ENCODE peak calls at places on chromosomes 4 and X, in ten cellular contexts. Y is GM06990, U is A549, G is AG04449, J is ovary, D is transverse colon, B is cardiac fibroblast, W is choroid plexus epithelial cell, H is colonic mucosa, M is mucosa of descending colon. V is an unnamed sample.

GRCh38 chr4:163878336-163879121 is 384.0 kb downstream of the TMA16 start:
- DNase-seq in H (no peak), D (no peak), Y (no peak), B (no peak), G (no peak), J (no peak), U (no peak), W (no peak), M (no peak), V (no peak)

GRCh38 chr4:75054089-75054488 is 121.2 kb downstream of the PARM1 start:
- DNase-seq in B (no peak), M (no peak), U (no peak), D (no peak), Y (no peak), W (no peak), H (no peak), J (no peak), G (no peak), V (no peak)

GRCh38 chrX:154855256-154855655 is 20.8 kb upstream of the SMIM9 start:
- DNase-seq in M (no peak), B (no peak), U (no peak), G (no peak), H (no peak), Y (no peak), J (no peak), W (no peak), D (no peak), V (no peak)

GRCh38 chrX:154378059-154378798 is 866 bp upstream of the EMD start:
- DNase-seq in H (peak; percentile 67), M (peak; percentile 80), U (no peak), B (peak; percentile 43), G (no peak), D (peak; percentile 61), Y (no peak), W (no peak), J (peak; percentile 80), V (no peak)

GRCh38 chr4:91958651-91959050 is 345.1 kb upstream of the GRID2 start:
- DNase-seq in J (no peak), U (no peak), Y (no peak), H (no peak), G (no peak), D (no peak), M (no peak), B (no peak), W (peak; percentile 8), V (no peak)

GRCh38 chr4:183797041-183797444 is 108.1 kb upstream of the STOX2 start:
- DNase-seq in D (peak; percentile 48), G (no peak), B (no peak), J (no peak), H (peak; percentile 29), M (no peak), W (no peak), Y (no peak), U (peak; percentile 50), V (no peak)

GRCh38 chr4:55002431-55002830 is 123.0 kb downstream of the KDR start:
- DNase-seq in D (no peak), H (no peak), U (no peak), J (no peak), M (no peak), B (no peak), W (no peak), G (no peak), Y (no peak), V (no peak)

GRCh38 chr4:42458686-42459085 is 61.4 kb downstream of the SHISA3 start:
- DNase-seq in H (no peak), Y (no peak), U (no peak), J (no peak), G (no peak), B (no peak), W (no peak), M (no peak), D (no peak), V (no peak)

GRCh38 chr4:3346146-3346545 is 53.3 kb downstream of the RGS12 start:
- DNase-seq in H (peak; percentile 66), U (peak; percentile 60), B (peak; percentile 90), G (peak; percentile 38), J (no peak), M (no peak), W (peak; percentile 92), Y (no peak), D (peak; percentile 34), V (peak; percentile 19)

GRCh38 chrX:27391601-27392000 is 71.5 kb downstream of the PPP4R3C start:
- DNase-seq in W (peak; percentile 0), D (no peak), H (no peak), B (peak; percentile 8), M (no peak), G (no peak), Y (no peak), U (no peak), J (no peak), V (no peak)

GRCh38 chr4:184487503-184487902 is 13.2 kb upstream of the IRF2 start:
- DNase-seq in H (no peak), D (no peak), Y (no peak), W (no peak), B (no peak), J (no peak), U (no peak), M (no peak), G (no peak), V (no peak)

GRCh38 chr4:108029321-108029720 is 39.6 kb downstream of the HADH start:
- DNase-seq in U (no peak), J (no peak), M (no peak), W (peak; percentile 33), Y (no peak), G (no peak), H (no peak), D (no peak), B (no peak), V (no peak)

GRCh38 chr4:6887591-6888371 is 21.8 kb upstream of the TBC1D14 start:
- DNase-seq in J (no peak), W (peak; percentile 67), B (peak; percentile 59), H (no peak), D (peak; percentile 9), G (no peak), U (no peak), M (no peak), Y (no peak), V (no peak)

GRCh38 chr4:83862471-83862870 is 326.6 kb downstream of the GPAT3 start:
- DNase-seq in Y (no peak), W (peak; percentile 83), U (no peak), G (no peak), D (no peak), J (no peak), B (peak; percentile 50), M (no peak), H (no peak), V (no peak)

GRCh38 chr4:20895208-20895607 is 194.9 kb downstream of the PACRGL start:
- DNase-seq in B (no peak), Y (no peak), H (no peak), J (no peak), D (no peak), U (no peak), G (no peak), M (no peak), W (no peak), V (no peak)

GRCh38 chr4:963276-964225 is 9.8 kb downstream of the DGKQ start:
- DNase-seq in D (peak; percentile 62), W (no peak), G (no peak), M (peak; percentile 77), Y (no peak), H (no peak), B (no peak), U (no peak), J (no peak), V (no peak)

GRCh38 chr4:179872751-179873150 is 2370.5 kb upstream of the TENM3 start:
- DNase-seq in M (no peak), W (no peak), G (no peak), U (no peak), B (no peak), H (no peak), Y (no peak), D (no peak), J (no peak), V (no peak)

GRCh38 chr4:179867300-179867878 is 2375.8 kb upstream of the TENM3 start:
- DNase-seq in G (no peak), Y (peak; percentile 9), B (peak; percentile 16), U (peak; percentile 68), H (peak; percentile 49), D (peak; percentile 51), W (peak; percentile 1), M (no peak), J (no peak), V (no peak)

GRCh38 chr4:179871726-179872125 is 2371.5 kb upstream of the TENM3 start:
- DNase-seq in M (no peak), G (no peak), U (no peak), Y (no peak), H (no peak), D (no peak), J (no peak), B (no peak), W (no peak), V (no peak)
- TF ChIP-seq CTCF in M (no peak), G (no peak), U (no peak), Y (no peak), H (no peak), D (no peak), J (no peak), B (no peak), W (no peak), V (no peak)

DNA sequence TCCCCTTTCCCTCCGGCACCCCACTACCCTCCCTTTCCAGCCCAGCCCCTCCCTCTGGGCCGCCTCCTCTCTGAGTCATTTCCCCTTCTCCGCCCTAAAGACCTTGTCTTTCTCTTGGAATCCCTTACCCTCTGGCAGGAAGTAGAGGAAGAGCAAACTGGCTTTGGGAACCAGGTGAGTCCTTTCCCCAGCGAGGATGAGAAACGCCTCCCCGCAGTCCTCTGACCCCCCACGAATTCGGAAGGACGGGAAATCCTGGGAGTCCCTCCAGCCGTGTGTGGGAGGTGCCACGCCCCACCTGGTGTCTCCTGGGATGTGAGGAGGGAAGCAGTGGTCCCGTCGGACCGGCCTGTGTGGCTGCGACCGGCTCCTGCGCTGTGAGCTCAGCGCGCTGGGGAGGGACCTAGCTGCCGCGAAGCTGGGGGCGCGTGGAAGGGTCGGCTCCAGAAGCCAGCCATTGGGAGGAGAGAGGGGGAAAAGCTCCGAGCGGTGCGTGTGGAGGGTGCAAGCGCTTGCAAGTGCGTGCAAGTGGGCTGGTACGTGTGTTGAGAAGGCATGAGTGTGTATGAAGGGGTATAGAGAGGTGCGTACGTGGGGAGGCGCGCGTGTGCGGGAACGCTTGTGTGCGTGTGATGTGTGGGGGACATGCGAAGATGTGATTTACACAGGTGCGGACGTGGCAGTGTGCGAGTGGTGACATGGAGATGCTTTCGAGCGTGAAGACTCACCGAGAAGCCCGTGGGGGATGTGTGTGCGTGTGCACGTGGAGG is 46.3 kb downstream of the TEX13B start:
- DNase-seq in Y (no peak), H (no peak), U (peak; percentile 4), D (no peak), M (no peak), B (peak; percentile 24), W (peak; percentile 10), J (no peak), G (no peak), V (no peak)
- H3K4me3 ChIP-seq in Y (no peak overlapping the region), H (no peak overlapping the region), U (peak overlapping the region; percentile 46), D (no peak overlapping the region), M (no peak overlapping the region), B (peak overlapping the region; percentile 33), W (peak overlapping the region; percentile 46), J (no peak overlapping the region), G (peak overlapping the region; percentile 41), V (no peak overlapping the region)

GRCh38 chr4:106818764-106819163 is 217.3 kb downstream of the DKK2 start:
- DNase-seq in B (peak; percentile 22), G (no peak), D (no peak), H (no peak), U (no peak), J (no peak), M (no peak), W (peak; percentile 23), Y (no peak), V (no peak)
- TF ChIP-seq CTCF in B (peak; percentile 26), G (no peak), D (no peak), H (no peak), U (no peak), J (no peak), M (no peak), W (peak; percentile 50), Y (no peak), V (no peak)

GRCh38 chrX:17038277-17038676 is 91.8 kb downstream of the REPS2 start:
- DNase-seq in W (no peak), G (no peak), M (no peak), D (no peak), J (no peak), U (no peak), Y (no peak), B (no peak), H (no peak), V (no peak)
- H3K4me3 ChIP-seq in W (no peak overlapping the region), G (no peak overlapping the region), M (no peak overlapping the region), D (no peak overlapping the region), J (no peak overlapping the region), U (no peak overlapping the region), Y (no peak overlapping the region), B (no peak overlapping the region), H (no peak overlapping the region), V (no peak overlapping the region)